ENCODE peak calls at places on chromosomes 2 and 18, in nine cellular contexts. M, E, C, Q, N, L, Y, B and J are unnamed samples.

GRCh38 chr2:148614332-148615049 is 30.1 kb upstream of the EPC2 start:
- DNase-seq in M (peak), E (no peak), C (peak), Q (no peak), N (peak), L (no peak), Y (no peak), B (no peak), J (no peak)

GRCh38 chr2:156464106-156464505 is 27.9 kb downstream of the GPD2 start:
- DNase-seq in M (no peak), E (no peak), C (peak), Q (no peak), N (no peak), L (no peak), Y (no peak), B (no peak), J (no peak)

GRCh38 chr18:3590096-3590655 is 140.2 kb downstream of the TGIF1 start:
- DNase-seq in M (no peak), E (no peak), C (no peak), Q (no peak), N (no peak), L (no peak), Y (no peak), B (no peak), J (no peak)

GRCh38 chr18:29164993-29165599 is 988.2 kb upstream of the CDH2 start:
- DNase-seq in M (no peak), E (no peak), C (peak), Q (no peak), N (no peak), L (no peak), Y (no peak), B (no peak), J (no peak)

GRCh38 chr18:48921305-48922202 is 29.2 kb downstream of the SMAD7 start:
- DNase-seq in M (peak), E (no peak), C (no peak), Q (no peak), N (no peak), L (peak), Y (no peak), B (no peak), J (no peak)

GRCh38 chr2:794554-795244 is 117.5 kb upstream of the TMEM18 start:
- DNase-seq in M (no peak), E (no peak), C (no peak), Q (no peak), N (no peak), L (no peak), Y (no peak), B (no peak), J (no peak)

GRCh38 chr18:79573921-79574491 is 105.6 kb upstream of the CTDP1 start:
- DNase-seq in M (peak), E (peak), C (no peak), Q (no peak), N (no peak), L (peak), Y (no peak), B (peak), J (no peak)

GRCh38 chr2:190506666-190507065 is 27.9 kb downstream of the NEMP2 start:
- DNase-seq in M (peak), E (no peak), C (no peak), Q (no peak), N (no peak), L (no peak), Y (no peak), B (no peak), J (no peak)

GRCh38 chr2:226932443-226932842 is 96.6 kb downstream of the RHBDD1 start:
- DNase-seq in M (no peak), E (no peak), C (no peak), Q (no peak), N (no peak), L (no peak), Y (no peak), B (no peak), J (no peak)

GRCh38 chr18:58362027-58362575 is 266.8 kb downstream of the ALPK2 start:
- DNase-seq in M (no peak), E (no peak), C (peak), Q (no peak), N (no peak), L (peak), Y (no peak), B (no peak), J (no peak)

GRCh38 chr2:70887550-70888229 is 48.0 kb upstream of the ATP6V1B1 start:
- DNase-seq in M (peak), E (peak), C (no peak), Q (no peak), N (peak), L (no peak), Y (no peak), B (no peak), J (no peak)

GRCh38 chr2:70888389-70888924 is 47.2 kb upstream of the ATP6V1B1 start:
- DNase-seq in M (no peak), E (no peak), C (no peak), Q (no peak), N (peak), L (no peak), Y (no peak), B (no peak), J (no peak)

GRCh38 chr2:70888925-70889715 is 46.6 kb upstream of the ATP6V1B1 start:
- DNase-seq in M (no peak), E (peak), C (no peak), Q (no peak), N (peak), L (no peak), Y (no peak), B (no peak), J (no peak)

GRCh38 chr2:70890469-70891065 is 45.1 kb upstream of the ATP6V1B1 start:
- DNase-seq in M (no peak), E (peak), C (peak), Q (no peak), N (no peak), L (no peak), Y (no peak), B (no peak), J (no peak)

GRCh38 chr2:70889716-70890037 is 46.0 kb upstream of the ATP6V1B1 start:
- DNase-seq in M (no peak), E (peak), C (no peak), Q (no peak), N (no peak), L (no peak), Y (no peak), B (no peak), J (no peak)
- TF ChIP-seq CTCF in M (no peak), E (no peak), C (no peak), Q (no peak), N (no peak), L (no peak), Y (no peak), B (no peak), J (no peak)

GRCh38 chr18:46677609-46678470 is 20.8 kb upstream of the LOXHD1 start:
- DNase-seq in M (no peak), E (no peak), C (peak), Q (no peak), N (no peak), L (no peak), Y (no peak), B (no peak), J (no peak)
- TF ChIP-seq CTCF in M (no peak), E (no peak), C (no peak), Q (no peak), N (no peak), L (no peak), Y (no peak), B (peak), J (no peak)

GRCh38 chr2:170009209-170009608 is 168.7 kb upstream of the MYO3B start:
- DNase-seq in M (no peak), E (no peak), C (no peak), Q (no peak), N (no peak), L (no peak), Y (no peak), B (no peak), J (no peak)

GRCh38 chr2:170017848-170018492 is 160.0 kb upstream of the MYO3B start:
- DNase-seq in M (no peak), E (no peak), C (no peak), Q (no peak), N (no peak), L (peak), Y (no peak), B (no peak), J (no peak)

GRCh38 chr2:170014769-170015168 is 163.2 kb upstream of the MYO3B start:
- DNase-seq in M (no peak), E (no peak), C (no peak), Q (no peak), N (no peak), L (no peak), Y (no peak), B (no peak), J (no peak)

GRCh38 chr2:170013802-170014551 is 164.0 kb upstream of the MYO3B start:
- DNase-seq in M (no peak), E (no peak), C (no peak), Q (peak), N (no peak), L (no peak), Y (no peak), B (no peak), J (no peak)

DNA sequence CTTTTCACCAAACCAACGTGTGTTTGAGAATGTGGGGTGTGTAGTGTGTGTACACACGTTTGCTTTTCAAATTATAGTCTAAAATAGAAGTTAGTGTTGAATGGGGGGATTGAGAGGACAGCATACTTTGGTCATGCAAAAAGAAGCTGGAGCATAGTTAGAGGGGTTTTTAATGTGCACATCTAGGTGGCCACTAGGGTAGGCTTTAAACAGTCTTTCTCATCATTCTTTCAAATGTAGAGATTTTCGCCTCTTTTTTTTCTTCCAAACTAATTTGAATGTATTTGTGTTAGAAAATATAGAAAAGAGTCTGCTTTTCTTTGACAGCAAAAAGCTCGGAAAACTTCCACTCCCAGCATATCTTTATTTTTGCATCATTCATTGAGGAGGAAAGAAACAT is 165.2 kb upstream of the MYO3B start:
- DNase-seq in M (no peak), E (no peak), C (no peak), Q (no peak), N (no peak), L (no peak), Y (no peak), B (no peak), J (no peak)
- TF ChIP-seq CTCF in M (no peak), E (no peak), C (peak), Q (no peak), N (no peak), L (no peak), Y (no peak), B (no peak), J (no peak)

DNA sequence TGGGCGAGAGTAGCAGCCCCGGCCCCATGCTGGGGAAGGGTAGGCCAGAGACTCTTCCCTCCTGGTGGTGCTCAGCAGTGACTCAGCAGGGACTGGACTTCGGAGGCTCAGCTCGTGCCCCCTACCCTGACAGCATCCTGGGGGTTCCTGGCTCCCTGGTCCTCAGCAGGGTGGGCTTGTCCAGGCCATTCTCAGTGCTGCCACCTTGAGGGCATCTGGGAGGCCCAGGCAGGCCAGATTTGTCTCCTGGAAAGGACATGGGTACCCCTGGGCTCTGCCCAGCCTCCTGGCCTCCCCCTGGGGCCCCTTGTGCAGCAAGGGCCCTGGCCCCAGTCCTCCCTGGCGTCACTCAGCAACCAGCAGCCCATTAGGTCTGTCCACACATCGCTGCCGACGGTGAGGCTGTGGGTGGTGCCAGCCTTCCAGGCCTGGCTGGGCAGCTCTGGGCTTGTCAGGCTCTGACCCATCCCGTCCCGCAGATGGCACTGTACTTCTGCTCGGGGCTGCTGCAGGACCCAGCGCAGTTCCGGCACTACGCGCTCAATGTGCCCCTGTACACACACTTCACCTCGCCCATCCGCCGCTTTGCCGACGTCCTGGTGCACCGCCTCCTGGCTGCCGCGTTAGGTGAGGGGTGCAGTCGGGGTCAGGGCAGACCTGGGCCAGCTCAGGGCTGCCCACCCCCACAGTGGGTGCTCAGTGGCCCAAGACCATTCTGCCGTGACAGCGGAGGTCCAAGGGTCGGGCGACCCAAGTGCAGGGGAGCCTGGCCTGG is 45.0 kb upstream of the ALPP start:
- DNase-seq in M (no peak), E (no peak), C (peak), Q (peak), N (no peak), L (peak), Y (no peak), B (peak), J (no peak)
- TF ChIP-seq CTCF in M (peak), E (peak), C (peak), Q (no peak), N (peak), L (no peak), Y (no peak), B (peak), J (peak)